ENCODE peak calls at places on chromosomes 4 and X, in ten cellular contexts. X is CD4-positive, alpha-beta memory T cell; M is left lung; K is thoracic aorta; D is PC-3; U is body of pancreas; L is K562; F is effector memory CD4-positive, alpha-beta T cell; P is fibroblast of lung; S is stomach. Z is an unnamed sample. For H3K4me1, the result is how much of the 10 kb centered on the place peaks cover.

GRCh38 chr4:159105063-159105414 is 2.2 kb downstream of the RAPGEF2 start:
- DNase-seq in X (no peak), M (no peak), K (no peak), D (peak), U (no peak), L (no peak), F (no peak), P (peak), S (no peak), Z (no peak)

GRCh38 chr4:98626350-98626749 is 32.1 kb downstream of the TSPAN5 start:
- DNase-seq in X (no peak), M (peak), K (no peak), D (peak), U (no peak), L (no peak), F (no peak), P (peak), S (no peak), Z (no peak)

GRCh38 chr4:186946682-186947294 is 223.1 kb upstream of the FAT1 start:
- DNase-seq in X (no peak), M (no peak), K (no peak), D (peak), U (peak), L (peak), F (no peak), P (peak), S (peak), Z (no peak)

GRCh38 chr4:180668732-180669131 is 1574.5 kb upstream of the TENM3 start:
- DNase-seq in X (no peak), M (no peak), K (no peak), D (no peak), U (no peak), L (no peak), F (no peak), P (no peak), S (no peak), Z (no peak)

GRCh38 chr4:42216569-42216968 is 64.1 kb upstream of the BEND4 start:
- DNase-seq in X (no peak), M (no peak), K (no peak), D (peak), U (no peak), L (no peak), F (no peak), P (no peak), S (no peak), Z (no peak)

GRCh38 chr4:52743444-52744019 is 7.7 kb downstream of the ERVMER34-1 start:
- DNase-seq in X (no peak), M (no peak), K (no peak), D (no peak), U (no peak), L (no peak), F (no peak), P (no peak), S (no peak), Z (no peak)

GRCh38 chrX:1084689-1085088 is 127.8 kb downstream of the CRLF2 start:
- DNase-seq in X (no peak), M (no peak), K (no peak), D (no peak), U (no peak), L (no peak), F (no peak), P (no peak), S (no peak), Z (no peak)

GRCh38 chr4:113645771-113646455 is 115.6 kb downstream of the CAMK2D start:
- DNase-seq in X (no peak), M (peak), K (no peak), D (peak), U (peak), L (peak), F (no peak), P (peak), S (peak), Z (no peak)

GRCh38 chr4:166012129-166013078 is 139.4 kb downstream of the TLL1 start:
- DNase-seq in X (no peak), M (no peak), K (no peak), D (peak), U (no peak), L (no peak), F (no peak), P (peak), S (no peak), Z (no peak)

GRCh38 chr4:153223935-153224334 is 19.7 kb downstream of the TRIM2 start:
- DNase-seq in X (no peak), M (no peak), K (no peak), D (peak), U (no peak), L (no peak), F (no peak), P (peak), S (no peak), Z (no peak)

GRCh38 chr4:85039526-85039925 is 73.0 kb upstream of the WDFY3 start:
- DNase-seq in X (no peak), M (no peak), K (no peak), D (peak), U (no peak), L (no peak), F (no peak), P (peak), S (no peak), Z (no peak)

GRCh38 chr4:186190456-186191265 is 706 bp upstream of the CYP4V2 start:
- DNase-seq in X (peak), M (peak), K (no peak), D (no peak), U (no peak), L (peak), F (no peak), P (peak), S (no peak), Z (peak)

GRCh38 chrX:122119361-122119760 is 1064.7 kb upstream of the GRIA3 start:
- DNase-seq in X (no peak), M (no peak), K (no peak), D (no peak), U (no peak), L (no peak), F (no peak), P (no peak), S (no peak), Z (no peak)

GRCh38 chr4:113951263-113951662 is 28.2 kb downstream of the ARSJ start:
- DNase-seq in X (no peak), M (peak), K (no peak), D (no peak), U (no peak), L (no peak), F (no peak), P (peak), S (no peak), Z (no peak)

GRCh38 chr4:13266687-13267086 is 217.5 kb downstream of the RAB28 start:
- DNase-seq in X (no peak), M (no peak), K (no peak), D (no peak), U (no peak), L (no peak), F (no peak), P (peak), S (no peak), Z (no peak)

GRCh38 chrX:2398341-2398656 is 102.5 kb downstream of the DHRSX start:
- DNase-seq in X (no peak), M (no peak), K (no peak), D (no peak), U (no peak), L (no peak), F (no peak), P (no peak), S (no peak), Z (no peak)

GRCh38 chr4:1628892-1629703 is 55.0 kb downstream of the FAM53A start:
- DNase-seq in X (peak), M (peak), K (no peak), D (peak), U (peak), L (peak), F (peak), P (peak), S (peak), Z (peak)

GRCh38 chrX:34884693-34885277 is 57.8 kb upstream of the FAM47B start:
- DNase-seq in X (no peak), M (no peak), K (no peak), D (peak), U (no peak), L (no peak), F (no peak), P (peak), S (no peak), Z (no peak)

GRCh38 chr4:7427326-7428260 is 7.1 kb downstream of the PSAPL1 start:
- DNase-seq in X (no peak), M (peak), K (no peak), D (no peak), U (peak), L (no peak), F (no peak), P (no peak), S (peak), Z (peak)

GRCh38 chrX:23559975-23560374 is 107.3 kb upstream of the PRDX4 start:
- DNase-seq in X (no peak), M (no peak), K (no peak), D (no peak), U (no peak), L (no peak), F (no peak), P (no peak), S (no peak), Z (no peak)

GRCh38 chr4:129668092-129668491 is 572.1 kb downstream of the C4orf33 start:
- DNase-seq in X (no peak), M (no peak), K (no peak), D (no peak), U (no peak), L (no peak), F (no peak), P (no peak), S (no peak), Z (no peak)
- H3K4me1 ChIP-seq in X (under half), M (under half), K (under half), D (under half), U (under half), L (under half), F (under half), P (under half), S (under half), Z (under half)

GRCh38 chr4:155377281-155377680 is 516 bp upstream of the MAP9 start:
- DNase-seq in X (no peak), M (no peak), K (no peak), D (peak), U (no peak), L (no peak), F (no peak), P (peak), S (no peak), Z (no peak)
- H3K4me1 ChIP-seq in X (under half), M (under half), K (under half), D (under half), U (under half), L (under half), F (under half), P (under half), S (under half), Z (under half)

GRCh38 chrX:80511969-80512760 is 91.9 kb downstream of the TENT5D start:
- DNase-seq in X (no peak), M (no peak), K (no peak), D (peak), U (no peak), L (peak), F (no peak), P (peak), S (no peak), Z (no peak)

GRCh38 chrX:80513620-80514019 is 93.4 kb downstream of the TENT5D start:
- DNase-seq in X (no peak), M (no peak), K (no peak), D (no peak), U (no peak), L (no peak), F (no peak), P (no peak), S (no peak), Z (no peak)

DNA sequence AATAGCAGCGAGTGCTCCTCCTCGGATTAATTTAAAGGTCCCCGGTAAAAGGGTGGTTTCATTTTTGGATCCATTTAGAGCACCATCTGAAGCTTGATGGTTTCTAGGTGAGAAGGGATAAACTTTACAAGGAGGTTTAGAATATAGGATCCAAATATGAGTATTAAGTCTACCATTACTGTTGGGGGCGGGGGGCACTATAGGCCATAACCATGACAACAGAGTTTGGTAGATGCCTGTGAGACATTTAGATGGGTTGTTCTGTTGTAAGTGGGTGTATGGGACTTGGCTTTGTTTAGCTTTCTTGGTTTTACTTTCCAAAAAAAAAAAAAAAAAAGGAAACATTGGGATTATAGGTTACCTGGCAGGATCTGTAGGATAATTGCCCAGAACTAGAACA is 92.7 kb downstream of the TENT5D start:
- DNase-seq in X (no peak), M (no peak), K (no peak), D (no peak), U (no peak), L (no peak), F (no peak), P (no peak), S (no peak), Z (no peak)
- H3K4me1 ChIP-seq in X (under half), M (under half), K (under half), D (under half), U (under half), L (under half), F (under half), P (under half), S (under half), Z (under half)

GRCh38 chrX:7119927-7120577 is 27.5 kb upstream of the STS start:
- DNase-seq in X (no peak), M (no peak), K (no peak), D (no peak), U (no peak), L (no peak), F (no peak), P (no peak), S (no peak), Z (no peak)

GRCh38 chrX:7116081-7116480 is 31.4 kb upstream of the STS start:
- DNase-seq in X (no peak), M (no peak), K (no peak), D (no peak), U (no peak), L (no peak), F (no peak), P (no peak), S (no peak), Z (no peak)

GRCh38 chrX:7120578-7121219 is 26.8 kb upstream of the STS start:
- DNase-seq in X (no peak), M (no peak), K (no peak), D (peak), U (no peak), L (no peak), F (no peak), P (peak), S (no peak), Z (no peak)

GRCh38 chrX:7115557-7115956 is 32.0 kb upstream of the STS start:
- DNase-seq in X (no peak), M (no peak), K (no peak), D (no peak), U (no peak), L (no peak), F (no peak), P (no peak), S (no peak), Z (no peak)

DNA sequence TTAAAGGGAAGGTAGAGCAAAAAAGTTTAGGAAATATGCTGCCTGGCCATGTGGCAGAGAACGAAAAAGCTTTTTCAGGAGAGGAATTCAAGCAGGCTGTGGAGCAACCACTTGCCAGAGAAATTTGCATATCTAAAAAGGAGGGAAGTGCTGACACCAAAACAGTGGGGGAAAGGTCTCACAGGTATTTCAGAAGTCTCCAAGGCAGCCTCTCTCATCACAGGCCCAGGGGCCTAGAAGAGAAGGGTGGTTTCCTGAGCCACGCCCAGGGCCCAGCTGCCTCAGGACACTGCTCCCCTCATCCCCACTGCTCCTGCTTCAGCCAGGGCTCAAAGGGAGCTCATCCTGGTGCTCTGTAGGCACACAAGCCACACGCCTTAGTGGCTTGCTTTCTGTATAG is 29.9 kb upstream of the STS start:
- DNase-seq in X (no peak), M (no peak), K (no peak), D (no peak), U (no peak), L (no peak), F (no peak), P (no peak), S (no peak), Z (no peak)
- H3K4me1 ChIP-seq in X (under half), M (under half), K (under half), D (half or more), U (under half), L (under half), F (under half), P (under half), S (under half), Z (under half)